ENCODE peak calls at places on chromosome 22, in ten cellular contexts. E is SW480; L is mucosa of descending colon; O is NCI-H1092; J is cardiac fibroblast; F is IMR-90; H is adrenal gland; B is LHCN-M2; I is effector memory CD4-positive, alpha-beta T cell; W is uterus. A is an unnamed sample.

GRCh38 chr22:40031766-40032470 is 37.2 kb downstream of the FAM83F start:
- DNase-seq in E (no peak), L (no peak), O (no peak), J (peak; percentile 50), F (no peak), H (peak; percentile 58), B (peak; percentile 57), I (no peak), W (no peak), A (no peak)

GRCh38 chr22:21807545-21807944 is 59.9 kb downstream of the MAPK1 start:
- DNase-seq in E (no peak), L (no peak), O (no peak), J (peak; percentile 16), F (peak; percentile 19), H (no peak), B (no peak), I (no peak), W (no peak), A (peak; percentile 6)

GRCh38 chr22:50610041-50610451 is 9.5 kb downstream of the MAPK8IP2 start:
- DNase-seq in E (no peak), L (no peak), O (no peak), J (no peak), F (no peak), H (no peak), B (no peak), I (no peak), W (no peak), A (no peak)

GRCh38 chr22:30325065-30325720 is 1.5 kb downstream of the TBC1D10A start:
- DNase-seq in E (peak; percentile 14), L (no peak), O (no peak), J (peak; percentile 84), F (peak; percentile 90), H (peak; percentile 60), B (peak; percentile 84), I (no peak), W (peak; percentile 65), A (no peak)

GRCh38 chr22:19797086-19797485 is 36.5 kb downstream of the TBX1 start:
- DNase-seq in E (no peak), L (no peak), O (no peak), J (no peak), F (no peak), H (no peak), B (no peak), I (no peak), W (no peak), A (no peak)

GRCh38 chr22:44968736-44969135 is 41.1 kb downstream of the PHF21B start:
- DNase-seq in E (no peak), L (no peak), O (no peak), J (no peak), F (no peak), H (no peak), B (no peak), I (no peak), W (no peak), A (no peak)

GRCh38 chr22:22702874-22703570 is 58.6 kb downstream of the GGTLC2 start:
- DNase-seq in E (no peak), L (no peak), O (no peak), J (no peak), F (no peak), H (no peak), B (no peak), I (no peak), W (no peak), A (no peak)

GRCh38 chr22:47114813-47115517 is 352.5 kb downstream of the TBC1D22A start:
- DNase-seq in E (peak; percentile 15), L (peak; percentile 52), O (no peak), J (no peak), F (no peak), H (no peak), B (no peak), I (no peak), W (no peak), A (no peak)

A was measured in NCI-H1105 treated with DMSO at 0.1 percent for 48 hours.